ENCODE peak calls at places on chromosome 15, in five cellular contexts. Q is H1, O is HepG2, G is K562, Z is GM12878. M is an unnamed sample.
A peak's percentile ranks its signal among the peaks of the same experiment; 100 is the strongest.

GRCh38 chr15:94274745-94275144 is 43.4 kb downstream of the MCTP2 start:
- DNase-seq in Q (no peak), O (no peak), G (no peak), Z (no peak), M (no peak)

GRCh38 chr15:46900992-46901391 is 816.3 kb upstream of the SEMA6D start:
- DNase-seq in Q (no peak), G (no peak), O (no peak), Z (no peak), M (no peak)

GRCh38 chr15:56174649-56175048 is 69.0 kb downstream of the RFX7 start:
- DNase-seq in O (no peak), Q (no peak), Z (no peak), G (no peak), M (no peak)

GRCh38 chr15:73781038-73781925 is 28.1 kb upstream of the INSYN1 start:
- DNase-seq in Q (no peak), G (peak; percentile 73), O (no peak), Z (no peak), M (no peak)

GRCh38 chr15:52019394-52020252 is 604 bp downstream of the MAPK6 start:
- DNase-seq in Z (no peak), Q (no peak), G (peak; percentile 85), O (peak; percentile 75), M (peak; percentile 96)

GRCh38 chr15:60255390-60255789 is 142.4 kb downstream of the ANXA2 start:
- DNase-seq in G (no peak), O (peak; percentile 68), Q (no peak), Z (peak; percentile 30), M (no peak)

GRCh38 chr15:37981781-37982180 is 47.3 kb downstream of the TMCO5A start:
- DNase-seq in Z (no peak), O (peak; percentile 15), Q (no peak), G (no peak), M (peak; percentile 30)

GRCh38 chr15:91469627-91470567 is 369.8 kb downstream of the SV2B start:
- DNase-seq in O (no peak), Z (no peak), Q (no peak), G (peak; percentile 35), M (peak; percentile 14)

GRCh38 chr15:59140422-59141226 is 35.7 kb downstream of the CCNB2 start:
- DNase-seq in O (no peak), G (no peak), Z (no peak), Q (no peak), M (no peak)

GRCh38 chr15:33074942-33075341 is 119.6 kb downstream of the FMN1 start:
- DNase-seq in O (no peak), Q (no peak), Z (no peak), G (no peak), M (no peak)

GRCh38 chr15:56176996-56177395 is 66.7 kb downstream of the RFX7 start:
- DNase-seq in O (no peak), Z (no peak), G (no peak), Q (no peak), M (no peak)

GRCh38 chr15:86892774-86893449 is 813.2 kb downstream of the AGBL1 start:
- DNase-seq in Z (no peak), G (no peak), O (no peak), Q (peak; percentile 36), M (no peak)

GRCh38 chr15:73987646-73988045 is 4.4 kb downstream of the STOML1 start:
- DNase-seq in G (no peak), Z (no peak), O (no peak), Q (no peak), M (no peak)

GRCh38 chr15:94587071-94587470 is 355.7 kb downstream of the MCTP2 start:
- DNase-seq in G (no peak), O (no peak), Z (no peak), Q (no peak), M (no peak)

GRCh38 chr15:56035166-56035565 is 41.8 kb upstream of the NEDD4 start:
- DNase-seq in Q (no peak), Z (no peak), G (no peak), O (no peak), M (no peak)

GRCh38 chr15:51004103-51004536 is 90.6 kb downstream of the TNFAIP8L3 start:
- DNase-seq in Q (peak; percentile 7), Z (no peak), O (no peak), G (peak; percentile 84), M (no peak)

GRCh38 chr15:48408337-48408736 is 77.1 kb downstream of the DUT start:
- DNase-seq in Z (no peak), G (no peak), Q (no peak), O (no peak), M (no peak)

GRCh38 chr15:72285927-72286516 is 13.7 kb upstream of the PARP6 start:
- DNase-seq in G (peak; percentile 72), O (peak; percentile 28), Z (no peak), Q (peak; percentile 27), M (peak; percentile 41)

GRCh38 chr15:31172606-31173005 is 71.1 kb upstream of the TRPM1 start:
- DNase-seq in G (no peak), O (no peak), Q (no peak), Z (no peak), M (no peak)

GRCh38 chr15:89105147-89105546 is 16.9 kb downstream of the ABHD2 start:
- DNase-seq in Q (no peak), Z (no peak), O (peak; percentile 45), G (no peak), M (no peak)

GRCh38 chr15:91032919-91033803 is 10.8 kb upstream of the VPS33B start:
- DNase-seq in Q (peak; percentile 82), O (peak; percentile 75), G (peak; percentile 68), Z (no peak), M (peak; percentile 40)

GRCh38 chr15:85389774-85390173 is 9.4 kb downstream of the AKAP13 start:
- DNase-seq in O (no peak), G (no peak), Z (no peak), Q (no peak), M (no peak)

GRCh38 chr15:66133247-66133646 is 120.3 kb downstream of the MEGF11 start:
- DNase-seq in Z (no peak), G (no peak), O (no peak), Q (no peak), M (no peak)

GRCh38 chr15:31615643-31616415 is 289.2 kb downstream of the KLF13 start:
- DNase-seq in Z (no peak), G (no peak), Q (no peak), O (no peak), M (no peak)

DNA sequence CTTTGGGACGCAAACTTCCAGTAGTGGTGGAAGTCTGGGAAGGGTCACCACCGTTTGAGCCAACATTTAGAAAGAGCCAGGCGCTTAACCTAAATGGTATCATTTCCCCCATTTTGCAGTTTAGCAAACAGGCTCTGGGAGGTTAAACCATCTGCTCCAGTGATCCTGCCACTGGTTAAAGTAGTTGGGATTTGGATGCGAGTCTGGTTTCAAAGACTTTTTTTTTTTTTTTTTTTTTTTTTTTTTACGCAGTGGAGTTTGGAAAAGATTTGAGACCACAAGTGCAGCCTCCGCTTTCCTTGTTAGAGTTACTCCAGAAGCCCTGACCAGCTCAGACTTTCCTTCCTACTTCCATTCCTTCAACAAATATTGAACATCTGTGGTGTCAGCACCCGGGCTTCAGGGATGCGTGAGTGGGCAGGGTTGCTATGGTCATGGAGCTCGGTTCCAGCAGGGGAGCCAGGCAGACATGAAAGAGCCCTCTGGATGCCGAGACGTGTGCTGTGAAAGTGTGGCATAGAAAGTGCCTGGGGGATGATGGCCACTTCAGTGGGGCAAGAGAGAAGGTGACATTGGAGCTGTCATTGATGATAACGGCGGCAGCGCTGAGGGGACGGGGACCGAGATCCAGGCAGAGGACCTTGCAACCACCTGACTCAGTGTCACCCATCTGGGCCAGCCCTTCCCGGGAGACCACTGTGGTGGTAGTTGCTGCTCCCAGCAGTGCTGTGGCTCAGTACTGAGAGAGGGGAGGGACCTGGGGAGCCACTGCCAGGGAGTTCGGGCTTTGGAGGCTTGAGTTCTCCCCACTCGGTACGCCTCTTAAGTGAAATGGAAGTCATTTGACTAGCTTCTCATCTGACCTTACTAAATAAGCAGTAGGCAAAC is 1.1 kb upstream of the RNU6-1 start:
- DNase-seq in O (peak; percentile 50), Z (no peak), Q (no peak), G (no peak), M (peak; percentile 75)
- TF ChIP-seq CHD2 in O (no peak), Z (no peak), Q (no peak), G (no peak), M (no peak)

DNA sequence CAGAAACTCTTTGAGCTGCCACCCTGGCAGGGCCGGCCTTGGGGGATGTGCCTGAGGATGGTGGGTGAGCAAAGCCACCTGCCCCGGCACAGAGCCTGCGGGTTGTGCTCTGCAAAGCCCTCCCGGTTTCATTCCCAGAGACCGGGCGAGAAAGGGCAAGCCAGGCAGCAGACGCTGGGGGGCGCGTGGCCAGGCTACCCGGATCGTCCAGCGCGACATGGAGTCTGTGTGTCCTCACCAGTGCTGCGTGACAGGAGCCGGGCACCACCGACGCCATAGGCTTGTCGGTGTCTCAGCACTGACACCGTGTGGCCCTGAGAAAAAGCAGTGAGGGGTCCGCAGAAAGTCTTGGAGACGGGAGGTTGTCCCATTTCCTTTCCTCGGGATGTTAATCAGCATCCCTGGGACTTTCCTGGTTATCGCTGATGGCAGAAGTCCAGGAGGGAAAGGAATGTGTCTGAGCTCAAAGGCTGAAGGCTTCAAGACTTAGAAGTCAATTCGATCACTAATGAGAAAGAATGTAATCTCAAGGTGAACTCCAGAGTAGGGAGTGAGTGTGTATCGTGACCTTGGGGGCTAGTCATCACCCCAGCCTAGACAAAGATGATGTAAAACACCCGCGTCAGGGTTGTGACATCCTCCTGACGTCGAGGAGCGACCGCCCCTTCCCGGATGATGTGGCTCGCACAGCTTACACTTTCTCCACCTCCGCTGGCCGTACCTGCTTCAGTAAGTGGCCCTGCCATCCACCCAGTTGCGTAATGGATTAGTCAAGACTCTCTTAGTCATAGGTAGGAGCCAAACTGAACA is 36.3 kb upstream of the PLA2G4E start:
- DNase-seq in Q (peak; percentile 77), Z (no peak), G (peak; percentile 69), O (peak; percentile 80), M (peak; percentile 90)
- TF ChIP-seq TAF1 in Q (no peak), Z (no peak), G (no peak), O (no peak), M (no peak)

DNA sequence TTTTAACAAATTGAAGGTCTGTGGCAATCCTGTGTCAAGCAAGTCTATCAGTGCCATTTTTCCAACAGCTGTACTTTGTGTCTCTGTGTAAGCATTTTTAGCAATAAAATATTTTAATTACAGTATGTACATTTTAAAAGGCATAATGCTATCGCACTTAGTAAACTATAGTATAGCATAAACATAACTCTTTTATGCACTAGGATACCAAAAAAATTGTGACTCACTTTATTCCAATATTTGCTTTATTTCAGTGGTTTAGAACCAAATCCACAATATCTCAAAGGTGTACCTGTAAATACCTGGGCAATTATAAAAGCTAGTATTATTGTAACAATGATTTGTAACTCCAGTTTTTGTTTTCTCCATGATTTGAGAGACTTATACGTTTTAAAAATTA is 46.5 kb downstream of the FRMD5 start:
- DNase-seq in Z (no peak), G (no peak), Q (no peak), O (no peak), M (no peak)
- TF ChIP-seq CHD2 in Z (no peak), G (no peak), Q (no peak), O (no peak), M (no peak)

DNA sequence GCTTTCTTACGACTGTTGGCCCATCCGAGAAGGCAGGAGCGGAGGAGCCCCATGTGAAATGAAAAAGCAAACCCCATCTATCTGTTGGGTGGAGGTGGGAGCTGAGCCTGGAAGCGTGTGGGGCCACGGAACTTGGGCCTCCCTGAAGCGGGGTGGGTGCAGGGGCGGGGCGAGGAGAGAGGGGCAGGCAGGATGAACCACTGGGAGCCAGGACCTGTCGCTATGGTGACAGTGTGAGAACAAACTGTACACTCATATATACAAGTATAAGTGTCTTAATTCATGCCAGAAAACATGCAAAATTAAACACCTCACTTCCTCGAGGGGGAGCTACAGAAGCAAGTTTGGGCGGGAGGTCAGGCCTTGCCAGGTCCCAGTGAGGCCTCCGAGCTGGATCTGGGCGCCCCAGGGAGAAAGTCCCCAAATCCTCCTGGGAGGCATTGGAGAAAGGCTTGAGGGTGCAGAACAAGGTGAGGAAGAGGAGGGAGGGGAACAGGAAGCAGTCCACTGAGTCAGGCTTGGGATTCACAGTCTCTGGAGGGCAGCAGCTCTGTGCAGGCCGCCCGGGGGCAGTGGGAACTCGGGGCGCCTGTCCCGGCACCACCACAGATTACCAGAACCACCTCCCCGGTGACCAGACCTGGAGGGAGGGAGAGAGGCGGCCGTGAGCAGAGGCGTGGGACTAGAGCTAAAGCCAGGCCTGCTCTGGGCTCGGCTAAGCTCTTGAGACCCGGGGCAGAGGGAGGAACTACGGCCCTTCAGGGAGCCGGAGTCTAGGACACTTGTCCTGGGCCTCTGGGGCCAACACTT is 34.8 kb downstream of the RBPMS2 start:
- DNase-seq in G (peak; percentile 44), Z (no peak), O (peak; percentile 26), Q (no peak), M (peak; percentile 42)
- TF ChIP-seq TAF1 in G (no peak), Z (no peak), O (no peak), Q (no peak), M (no peak)